ENCODE peak calls at places on chromosomes 12 and 14, in six cellular contexts. T is HepG2, C is SK-N-SH, O is H1, S is K562, D is GM12878. Y is an unnamed sample.

GRCh38 chr12:130143136-130143535 is 19.1 kb upstream of the FZD10 start:
- DNase-seq in T (no peak), C (no peak), O (no peak), S (no peak), D (no peak), Y (no peak)

GRCh38 chr14:63383776-63384367 is 65.1 kb upstream of the GPHB5 start:
- DNase-seq in T (no peak), C (no peak), O (no peak), S (no peak), D (peak), Y (no peak)

GRCh38 chr14:90610641-90611040 is 205.6 kb downstream of the TTC7B start:
- DNase-seq in T (no peak), C (no peak), O (no peak), S (no peak), D (no peak), Y (no peak)

GRCh38 chr12:89192419-89192818 is 159.9 kb downstream of the DUSP6 start:
- DNase-seq in T (peak), C (no peak), O (no peak), S (no peak), D (no peak), Y (no peak)

GRCh38 chr12:5796171-5797091 is 148.6 kb downstream of the ANO2 start:
- DNase-seq in T (peak), C (peak), O (peak), S (peak), D (no peak), Y (no peak)

GRCh38 chr12:69610729-69611128 is at the start of gene LRRC10:
- DNase-seq in T (no peak), C (no peak), O (no peak), S (no peak), D (no peak), Y (no peak)

GRCh38 chr12:3160081-3160480 is 82.9 kb downstream of the TSPAN9 start:
- DNase-seq in T (no peak), C (no peak), O (no peak), S (no peak), D (no peak), Y (no peak)

GRCh38 chr12:53048033-53048779 is 1.7 kb upstream of the TNS2 start:
- DNase-seq in T (peak), C (peak), O (no peak), S (no peak), D (no peak), Y (no peak)

GRCh38 chr12:123034865-123035264 is 54.4 kb downstream of the ARL6IP4 start:
- DNase-seq in T (no peak), C (no peak), O (no peak), S (no peak), D (no peak), Y (no peak)

GRCh38 chr12:122437656-122438121 is 15.2 kb upstream of the CLIP1 start:
- DNase-seq in T (no peak), C (no peak), O (no peak), S (no peak), D (no peak), Y (no peak)

GRCh38 chr14:94770251-94770749 is 387 bp upstream of the GSC start:
- DNase-seq in T (no peak), C (no peak), O (peak), S (no peak), D (no peak), Y (no peak)

GRCh38 chr12:23209793-23210192 is 584.8 kb downstream of the ETNK1 start:
- DNase-seq in T (no peak), C (no peak), O (no peak), S (no peak), D (no peak), Y (no peak)

GRCh38 chr12:4168041-4168440 is 105.5 kb upstream of the CCND2 start:
- DNase-seq in T (no peak), C (no peak), O (peak), S (no peak), D (no peak), Y (no peak)
- TF ChIP-seq MAX in T (no peak), C (no peak), O (no peak), S (no peak), D (no peak), Y (no peak)

GRCh38 chr12:78155546-78155945 is 324.9 kb downstream of the NAV3 start:
- DNase-seq in T (no peak), C (no peak), O (no peak), S (no peak), D (no peak), Y (no peak)
- TF ChIP-seq SIN3A in T (no peak), C (no peak), O (no peak), S (no peak), D (no peak), Y (no peak)

GRCh38 chr12:109493090-109493489 is 15.7 kb downstream of the UBE3B start:
- DNase-seq in T (no peak), C (no peak), O (no peak), S (no peak), D (no peak), Y (no peak)

GRCh38 chr12:109495012-109495411 is 17.6 kb downstream of the UBE3B start:
- DNase-seq in T (no peak), C (no peak), O (no peak), S (no peak), D (no peak), Y (no peak)

GRCh38 chr12:109492371-109492770 is 14.9 kb downstream of the UBE3B start:
- DNase-seq in T (no peak), C (no peak), O (no peak), S (no peak), D (no peak), Y (no peak)

GRCh38 chr12:109494348-109494881 is 17.0 kb downstream of the UBE3B start:
- DNase-seq in T (peak), C (no peak), O (no peak), S (no peak), D (no peak), Y (no peak)

DNA sequence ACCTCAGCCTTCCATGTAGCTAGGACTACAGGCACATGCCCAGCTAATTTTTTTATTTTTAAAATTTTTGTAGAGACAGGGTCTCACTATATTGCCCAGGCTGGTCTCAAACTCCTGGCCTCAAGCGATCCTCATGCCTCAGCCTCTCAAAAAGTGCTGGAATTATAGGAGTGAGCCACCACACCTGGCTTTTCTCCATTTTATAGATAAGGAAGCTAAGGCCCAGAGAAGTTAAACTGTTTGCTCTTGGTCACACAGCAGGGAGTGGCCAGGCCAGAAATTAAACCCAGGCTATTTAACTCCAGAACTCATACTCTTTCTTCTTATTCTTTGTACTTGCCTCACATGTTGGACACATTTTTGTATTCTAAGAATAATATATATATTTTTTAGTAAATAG is 16.5 kb downstream of the UBE3B start:
- DNase-seq in T (no peak), C (no peak), O (no peak), S (no peak), D (no peak), Y (no peak)
- TF ChIP-seq MAX in T (no peak), C (no peak), O (no peak), S (no peak), D (no peak), Y (no peak)

GRCh38 chr12:94644622-94645021 is 5.7 kb downstream of the TMCC3 start:
- DNase-seq in T (no peak), C (no peak), O (no peak), S (no peak), D (peak), Y (no peak)
- TF ChIP-seq SIN3A in T (no peak), C (no peak), O (no peak), S (no peak), D (no peak), Y (no peak)

DNA sequence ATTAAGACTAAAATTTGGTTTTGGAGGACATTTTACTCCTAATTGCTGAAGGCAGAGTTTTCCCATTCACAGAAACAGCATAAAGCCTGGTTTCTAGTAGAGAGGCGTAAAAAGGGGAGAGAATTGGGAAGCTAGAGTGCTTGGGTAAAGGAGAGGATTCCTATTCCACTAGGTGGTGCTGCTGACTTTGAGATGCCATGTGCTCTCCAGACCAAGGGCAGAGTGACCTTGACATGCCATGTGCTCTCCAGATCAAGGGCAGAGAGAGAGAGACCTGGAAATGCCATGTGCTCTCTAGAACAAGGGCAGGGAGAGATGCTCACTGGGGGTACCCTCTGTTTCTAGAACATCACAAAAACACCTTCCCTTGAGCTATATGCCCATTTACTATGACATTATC is 176.2 kb upstream of the PDZRN4 start:
- DNase-seq in T (peak), C (no peak), O (no peak), S (no peak), D (no peak), Y (no peak)
- TF ChIP-seq MAX in T (peak), C (no peak), O (peak), S (no peak), D (no peak), Y (peak)

GRCh38 chr12:71688961-71689570 is 3.2 kb downstream of the TMEM19 start:
- DNase-seq in T (no peak), C (no peak), O (no peak), S (no peak), D (no peak), Y (no peak)
- TF ChIP-seq SIN3A in T (no peak), C (no peak), O (no peak), S (no peak), D (no peak), Y (no peak)